ENCODE peak calls at places on chromosomes 12 and 14, in seven cellular contexts. One of them, this sample, is unnamed.

GRCh38 chr14:73795974-73796373 is 55.7 kb upstream of the PTGR2 start:
- DNase-seq in fibroblast of mammary gland: peak; percentile 54
- DNase-seq in activated T-helper 1 cell treated with anti-CD3 and anti-CD28 coated beads, Interleukin-12 subunit alpha, Interleukin-12 subunit beta, Interleukin-2, Interleukin-4 antibody, amounts not matched to agents 30 ng/mL and 10 ng/mL and 1 ng/mL, durations not matched to agents 14 hours and 24 hours and 36 hours: no peak
- DNase-seq in natural killer cell: no peak
- DNase-seq in AG04450: no peak
- DNase-seq in uterus: no peak
- DNase-seq in fibroblast of pulmonary artery: no peak
- DNase-seq in this sample: no peak

GRCh38 chr12:75488553-75488952 is 8.0 kb downstream of the GLIPR1 start:
- DNase-seq in fibroblast of mammary gland: peak; percentile 69
- DNase-seq in activated T-helper 1 cell treated with anti-CD3 and anti-CD28 coated beads, Interleukin-12 subunit alpha, Interleukin-12 subunit beta, Interleukin-2, Interleukin-4 antibody, amounts not matched to agents 30 ng/mL and 10 ng/mL and 1 ng/mL, durations not matched to agents 14 hours and 24 hours and 36 hours: no peak
- DNase-seq in natural killer cell: no peak
- DNase-seq in AG04450: no peak
- DNase-seq in uterus: no peak
- DNase-seq in fibroblast of pulmonary artery: peak; percentile 66
- DNase-seq in this sample: no peak

GRCh38 chr12:2641209-2641608 is 153.6 kb upstream of the FKBP4 start:
- DNase-seq in fibroblast of mammary gland: peak; percentile 51
- DNase-seq in activated T-helper 1 cell treated with anti-CD3 and anti-CD28 coated beads, Interleukin-12 subunit alpha, Interleukin-12 subunit beta, Interleukin-2, Interleukin-4 antibody, amounts not matched to agents 30 ng/mL and 10 ng/mL and 1 ng/mL, durations not matched to agents 14 hours and 24 hours and 36 hours: no peak
- DNase-seq in natural killer cell: no peak
- DNase-seq in AG04450: no peak
- DNase-seq in uterus: no peak
- DNase-seq in fibroblast of pulmonary artery: peak; percentile 38
- DNase-seq in this sample: no peak

GRCh38 chr12:54373619-54374554 is 9.6 kb upstream of the GPR84 start:
- DNase-seq in fibroblast of mammary gland: no peak
- DNase-seq in activated T-helper 1 cell treated with anti-CD3 and anti-CD28 coated beads, Interleukin-12 subunit alpha, Interleukin-12 subunit beta, Interleukin-2, Interleukin-4 antibody, amounts not matched to agents 30 ng/mL and 10 ng/mL and 1 ng/mL, durations not matched to agents 14 hours and 24 hours and 36 hours: no peak
- DNase-seq in natural killer cell: no peak
- DNase-seq in AG04450: no peak
- DNase-seq in uterus: no peak
- DNase-seq in fibroblast of pulmonary artery: no peak
- DNase-seq in this sample: no peak

GRCh38 chr12:118498171-118498570 is 121.8 kb downstream of the SUDS3 start:
- DNase-seq in fibroblast of mammary gland: no peak
- DNase-seq in activated T-helper 1 cell treated with anti-CD3 and anti-CD28 coated beads, Interleukin-12 subunit alpha, Interleukin-12 subunit beta, Interleukin-2, Interleukin-4 antibody, amounts not matched to agents 30 ng/mL and 10 ng/mL and 1 ng/mL, durations not matched to agents 14 hours and 24 hours and 36 hours: no peak
- DNase-seq in natural killer cell: no peak
- DNase-seq in AG04450: no peak
- DNase-seq in uterus: no peak
- DNase-seq in fibroblast of pulmonary artery: no peak
- DNase-seq in this sample: no peak

GRCh38 chr14:59081680-59082079 is 106.8 kb upstream of the DAAM1 start:
- DNase-seq in fibroblast of mammary gland: no peak
- DNase-seq in activated T-helper 1 cell treated with anti-CD3 and anti-CD28 coated beads, Interleukin-12 subunit alpha, Interleukin-12 subunit beta, Interleukin-2, Interleukin-4 antibody, amounts not matched to agents 30 ng/mL and 10 ng/mL and 1 ng/mL, durations not matched to agents 14 hours and 24 hours and 36 hours: no peak
- DNase-seq in natural killer cell: no peak
- DNase-seq in AG04450: no peak
- DNase-seq in uterus: no peak
- DNase-seq in fibroblast of pulmonary artery: no peak
- DNase-seq in this sample: no peak

GRCh38 chr14:70955543-70956480 is 48.6 kb downstream of the PCNX1 start:
- DNase-seq in fibroblast of mammary gland: peak; percentile 55
- DNase-seq in activated T-helper 1 cell treated with anti-CD3 and anti-CD28 coated beads, Interleukin-12 subunit alpha, Interleukin-12 subunit beta, Interleukin-2, Interleukin-4 antibody, amounts not matched to agents 30 ng/mL and 10 ng/mL and 1 ng/mL, durations not matched to agents 14 hours and 24 hours and 36 hours: peak; percentile 19
- DNase-seq in natural killer cell: no peak
- DNase-seq in AG04450: peak; percentile 7
- DNase-seq in uterus: no peak
- DNase-seq in fibroblast of pulmonary artery: peak; percentile 58
- DNase-seq in this sample: no peak

GRCh38 chr12:772056-772697 is 19.8 kb downstream of the WNK1 start:
- DNase-seq in fibroblast of mammary gland: no peak
- DNase-seq in activated T-helper 1 cell treated with anti-CD3 and anti-CD28 coated beads, Interleukin-12 subunit alpha, Interleukin-12 subunit beta, Interleukin-2, Interleukin-4 antibody, amounts not matched to agents 30 ng/mL and 10 ng/mL and 1 ng/mL, durations not matched to agents 14 hours and 24 hours and 36 hours: no peak
- DNase-seq in natural killer cell: no peak
- DNase-seq in AG04450: no peak
- DNase-seq in uterus: no peak
- DNase-seq in fibroblast of pulmonary artery: no peak
- DNase-seq in this sample: no peak

GRCh38 chr12:93109794-93110203 is 180.7 kb upstream of the EEA1 start:
- DNase-seq in fibroblast of mammary gland: no peak
- DNase-seq in activated T-helper 1 cell treated with anti-CD3 and anti-CD28 coated beads, Interleukin-12 subunit alpha, Interleukin-12 subunit beta, Interleukin-2, Interleukin-4 antibody, amounts not matched to agents 30 ng/mL and 10 ng/mL and 1 ng/mL, durations not matched to agents 14 hours and 24 hours and 36 hours: no peak
- DNase-seq in natural killer cell: no peak
- DNase-seq in AG04450: no peak
- DNase-seq in uterus: no peak
- DNase-seq in fibroblast of pulmonary artery: no peak
- DNase-seq in this sample: no peak

GRCh38 chr12:88591343-88591742 is 11.1 kb upstream of the KITLG start:
- DNase-seq in fibroblast of mammary gland: peak; percentile 59
- DNase-seq in activated T-helper 1 cell treated with anti-CD3 and anti-CD28 coated beads, Interleukin-12 subunit alpha, Interleukin-12 subunit beta, Interleukin-2, Interleukin-4 antibody, amounts not matched to agents 30 ng/mL and 10 ng/mL and 1 ng/mL, durations not matched to agents 14 hours and 24 hours and 36 hours: no peak
- DNase-seq in natural killer cell: no peak
- DNase-seq in AG04450: no peak
- DNase-seq in uterus: no peak
- DNase-seq in fibroblast of pulmonary artery: no peak
- DNase-seq in this sample: no peak

GRCh38 chr12:66742508-66743367 is 63.9 kb upstream of the GRIP1 start:
- DNase-seq in fibroblast of mammary gland: no peak
- DNase-seq in activated T-helper 1 cell treated with anti-CD3 and anti-CD28 coated beads, Interleukin-12 subunit alpha, Interleukin-12 subunit beta, Interleukin-2, Interleukin-4 antibody, amounts not matched to agents 30 ng/mL and 10 ng/mL and 1 ng/mL, durations not matched to agents 14 hours and 24 hours and 36 hours: no peak
- DNase-seq in natural killer cell: no peak
- DNase-seq in AG04450: no peak
- DNase-seq in uterus: no peak
- DNase-seq in fibroblast of pulmonary artery: no peak
- DNase-seq in this sample: no peak

GRCh38 chr12:114321524-114321923 is 84.4 kb downstream of the TBX5 start:
- DNase-seq in fibroblast of mammary gland: no peak
- DNase-seq in activated T-helper 1 cell treated with anti-CD3 and anti-CD28 coated beads, Interleukin-12 subunit alpha, Interleukin-12 subunit beta, Interleukin-2, Interleukin-4 antibody, amounts not matched to agents 30 ng/mL and 10 ng/mL and 1 ng/mL, durations not matched to agents 14 hours and 24 hours and 36 hours: no peak
- DNase-seq in natural killer cell: no peak
- DNase-seq in AG04450: no peak
- DNase-seq in uterus: no peak
- DNase-seq in fibroblast of pulmonary artery: no peak
- DNase-seq in this sample: no peak

GRCh38 chr14:30291216-30291615 is 267.7 kb upstream of the G2E3 start:
- DNase-seq in fibroblast of mammary gland: peak; percentile 86
- DNase-seq in activated T-helper 1 cell treated with anti-CD3 and anti-CD28 coated beads, Interleukin-12 subunit alpha, Interleukin-12 subunit beta, Interleukin-2, Interleukin-4 antibody, amounts not matched to agents 30 ng/mL and 10 ng/mL and 1 ng/mL, durations not matched to agents 14 hours and 24 hours and 36 hours: no peak
- DNase-seq in natural killer cell: no peak
- DNase-seq in AG04450: no peak
- DNase-seq in uterus: no peak
- DNase-seq in fibroblast of pulmonary artery: peak; percentile 81
- DNase-seq in this sample: no peak

GRCh38 chr12:59736786-59737185 is 141.0 kb downstream of the SLC16A7 start:
- DNase-seq in fibroblast of mammary gland: peak; percentile 91
- DNase-seq in activated T-helper 1 cell treated with anti-CD3 and anti-CD28 coated beads, Interleukin-12 subunit alpha, Interleukin-12 subunit beta, Interleukin-2, Interleukin-4 antibody, amounts not matched to agents 30 ng/mL and 10 ng/mL and 1 ng/mL, durations not matched to agents 14 hours and 24 hours and 36 hours: no peak
- DNase-seq in natural killer cell: no peak
- DNase-seq in AG04450: peak; percentile 68
- DNase-seq in uterus: no peak
- DNase-seq in fibroblast of pulmonary artery: peak; percentile 56
- DNase-seq in this sample: no peak

GRCh38 chr12:113069149-113069548 is 12.6 kb downstream of the DTX1 start:
- DNase-seq in fibroblast of mammary gland: no peak
- DNase-seq in activated T-helper 1 cell treated with anti-CD3 and anti-CD28 coated beads, Interleukin-12 subunit alpha, Interleukin-12 subunit beta, Interleukin-2, Interleukin-4 antibody, amounts not matched to agents 30 ng/mL and 10 ng/mL and 1 ng/mL, durations not matched to agents 14 hours and 24 hours and 36 hours: no peak
- DNase-seq in natural killer cell: no peak
- DNase-seq in AG04450: no peak
- DNase-seq in uterus: no peak
- DNase-seq in fibroblast of pulmonary artery: no peak
- DNase-seq in this sample: no peak

GRCh38 chr14:105393151-105393550 is 5.2 kb upstream of the TEX22 start:
- DNase-seq in fibroblast of mammary gland: no peak
- DNase-seq in activated T-helper 1 cell treated with anti-CD3 and anti-CD28 coated beads, Interleukin-12 subunit alpha, Interleukin-12 subunit beta, Interleukin-2, Interleukin-4 antibody, amounts not matched to agents 30 ng/mL and 10 ng/mL and 1 ng/mL, durations not matched to agents 14 hours and 24 hours and 36 hours: no peak
- DNase-seq in natural killer cell: no peak
- DNase-seq in AG04450: no peak
- DNase-seq in uterus: no peak
- DNase-seq in fibroblast of pulmonary artery: no peak
- DNase-seq in this sample: peak; percentile 51

This sample was measured in sciatic nerve.